ENCODE peak calls at places on chromosomes 1 and 21, in six cellular contexts. V, X, R, Z, C and P are unnamed samples.

GRCh38 chr1:61287734-61288133 is 205.4 kb downstream of the NFIA start:
- DNase-seq in V (peak), X (no peak), R (no peak), Z (no peak), C (no peak), P (no peak)

GRCh38 chr1:64545118-64545916 is 75.4 kb downstream of the CACHD1 start:
- DNase-seq in V (no peak), X (no peak), R (no peak), Z (no peak), C (no peak), P (peak)

GRCh38 chr1:65009724-65010420 is 43.5 kb upstream of the JAK1 start:
- DNase-seq in V (no peak), X (no peak), R (no peak), Z (no peak), C (no peak), P (peak)

GRCh38 chr1:88354256-88354655 is 329.8 kb upstream of the PKN2 start:
- DNase-seq in V (no peak), X (no peak), R (no peak), Z (no peak), C (no peak), P (no peak)

GRCh38 chr21:38179504-38179900 is 77.3 kb upstream of the KCNJ15 start:
- DNase-seq in V (no peak), X (no peak), R (no peak), Z (no peak), C (no peak), P (no peak)

GRCh38 chr1:101237229-101237837 is 514 bp downstream of the S1PR1 start:
- DNase-seq in V (peak), X (no peak), R (peak), Z (no peak), C (no peak), P (peak)

GRCh38 chr1:206725053-206725963 is 40.6 kb downstream of the MAPKAPK2 start:
- DNase-seq in V (peak), X (peak), R (peak), Z (no peak), C (no peak), P (peak)

GRCh38 chr1:200866521-200866920 is 6.3 kb upstream of the GPR25 start:
- DNase-seq in V (no peak), X (no peak), R (no peak), Z (peak), C (no peak), P (peak)

GRCh38 chr1:160954158-160955104 is at the start of gene ITLN2:
- DNase-seq in V (peak), X (peak), R (peak), Z (peak), C (no peak), P (peak)

GRCh38 chr1:182301467-182302198 is 90.0 kb downstream of the GLUL start:
- DNase-seq in V (peak), X (no peak), R (peak), Z (no peak), C (peak), P (peak)

GRCh38 chr1:34681481-34682451 is 73.1 kb upstream of the GJB5 start:
- DNase-seq in V (peak), X (peak), R (peak), Z (no peak), C (peak), P (peak)

GRCh38 chr21:43866233-43866632 is 1.2 kb downstream of the AGPAT3 start:
- DNase-seq in V (peak), X (peak), R (peak), Z (peak), C (peak), P (peak)

GRCh38 chr1:162732566-162733335 is 57.8 kb upstream of the HSD17B7 start:
- DNase-seq in V (peak), X (no peak), R (no peak), Z (no peak), C (peak), P (no peak)

GRCh38 chr1:206937437-206937836 is 8.8 kb downstream of the PIGR start:
- DNase-seq in V (no peak), X (no peak), R (no peak), Z (no peak), C (no peak), P (no peak)

GRCh38 chr1:66231162-66232077 is 302.5 kb upstream of the SGIP1 start:
- DNase-seq in V (no peak), X (no peak), R (no peak), Z (no peak), C (no peak), P (no peak)

GRCh38 chr1:59691261-59691660 is 123.5 kb upstream of the HOOK1 start:
- DNase-seq in V (peak), X (no peak), R (peak), Z (no peak), C (peak), P (no peak)

GRCh38 chr1:26768755-26769154 is 19.0 kb upstream of the PIGV start:
- DNase-seq in V (peak), X (no peak), R (no peak), Z (no peak), C (peak), P (no peak)

GRCh38 chr1:183093821-183094287 is 70.6 kb downstream of the LAMC1 start:
- DNase-seq in V (peak), X (no peak), R (no peak), Z (no peak), C (no peak), P (no peak)

GRCh38 chr21:45768011-45768740 is 124.7 kb downstream of the PCBP3 start:
- DNase-seq in V (peak), X (no peak), R (no peak), Z (no peak), C (no peak), P (peak)

GRCh38 chr1:14300991-14301703 is 297.3 kb upstream of the KAZN start:
- DNase-seq in V (peak), X (no peak), R (no peak), Z (no peak), C (peak), P (no peak)

GRCh38 chr1:221335161-221336101 is 406.5 kb downstream of the DUSP10 start:
- DNase-seq in V (peak), X (no peak), R (no peak), Z (no peak), C (peak), P (no peak)

GRCh38 chr1:39335278-39335677 is 130.8 kb downstream of the MACF1 start:
- DNase-seq in V (peak), X (no peak), R (no peak), Z (no peak), C (no peak), P (no peak)

GRCh38 chr1:89804646-89805237 is 16.1 kb upstream of the LRRC8D start:
- DNase-seq in V (peak), X (peak), R (peak), Z (peak), C (peak), P (peak)

GRCh38 chr1:3372317-3372716 is 82.1 kb upstream of the ARHGEF16 start:
- DNase-seq in V (no peak), X (no peak), R (no peak), Z (no peak), C (no peak), P (peak)

GRCh38 chr1:1431006-1431844 is 4.3 kb upstream of the VWA1 start:
- DNase-seq in V (no peak), X (no peak), R (no peak), Z (no peak), C (no peak), P (no peak)

GRCh38 chr1:178011101-178011828 is 41.4 kb upstream of the SEC16B start:
- DNase-seq in V (peak), X (no peak), R (no peak), Z (no peak), C (no peak), P (no peak)

GRCh38 chr1:21098186-21098915 is 78.3 kb downstream of the EIF4G3 start:
- DNase-seq in V (no peak), X (no peak), R (no peak), Z (no peak), C (no peak), P (no peak)

GRCh38 chr1:99264201-99265021 is at the start of gene PLPPR4:
- DNase-seq in V (peak), X (no peak), R (peak), Z (peak), C (peak), P (peak)

GRCh38 chr1:205716371-205717132 is 33.4 kb downstream of the NUCKS1 start:
- DNase-seq in V (no peak), X (no peak), R (no peak), Z (no peak), C (no peak), P (no peak)

GRCh38 chr1:113870778-113871177 is 734 bp downstream of the PTPN22 start:
- DNase-seq in V (no peak), X (peak), R (no peak), Z (no peak), C (no peak), P (peak)

GRCh38 chr1:207890136-207890738 is 20.7 kb downstream of the CD34 start:
- DNase-seq in V (peak), X (no peak), R (no peak), Z (no peak), C (peak), P (no peak)

GRCh38 chr1:51342591-51343206 is 12.3 kb upstream of the TTC39A start:
- DNase-seq in V (no peak), X (no peak), R (no peak), Z (no peak), C (no peak), P (no peak)

DNA sequence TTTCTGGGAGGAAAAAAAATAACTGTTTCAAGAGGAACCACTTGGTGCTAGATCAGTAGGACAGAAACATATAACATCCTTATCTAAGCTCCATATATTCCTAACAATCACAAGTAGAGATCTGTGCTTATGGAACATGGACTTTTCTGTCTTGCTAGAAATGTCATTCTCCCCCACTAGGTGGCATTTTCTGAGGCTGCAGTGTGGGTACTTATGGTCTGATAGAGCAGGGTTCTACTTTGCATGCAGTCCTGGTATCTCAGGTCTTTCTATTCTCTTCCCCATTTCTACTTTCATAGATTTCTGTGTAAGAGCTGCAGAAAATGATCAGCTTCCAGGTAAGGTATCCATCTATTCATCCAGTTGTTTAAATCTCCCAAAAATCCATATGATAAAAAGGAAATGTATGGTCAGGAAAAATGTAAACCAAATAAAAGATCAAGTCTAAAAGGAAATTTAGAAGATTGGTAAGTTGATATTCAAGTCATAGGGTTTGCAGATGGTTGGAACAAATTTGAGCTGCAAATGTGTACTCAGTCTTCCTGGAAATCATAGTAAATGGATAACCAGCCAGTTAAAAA is 1.5 kb downstream of the ZNF684 start:
- DNase-seq in V (peak), X (peak), R (peak), Z (peak), C (peak), P (peak)
- TF ChIP-seq CTCF in V (peak), X (peak), R (peak), Z (peak), C (peak), P (peak)

GRCh38 chr21:34152500-34152899 is 79.1 kb downstream of the MRPS6 start:
- DNase-seq in V (no peak), X (no peak), R (no peak), Z (no peak), C (no peak), P (peak)

GRCh38 chr21:34156957-34157356 is 83.6 kb downstream of the MRPS6 start:
- DNase-seq in V (no peak), X (no peak), R (no peak), Z (no peak), C (no peak), P (no peak)

GRCh38 chr21:34157456-34158025 is 84.2 kb downstream of the MRPS6 start:
- DNase-seq in V (no peak), X (no peak), R (no peak), Z (no peak), C (no peak), P (no peak)

GRCh38 chr21:34158866-34159616 is 85.7 kb downstream of the MRPS6 start:
- DNase-seq in V (no peak), X (no peak), R (no peak), Z (no peak), C (no peak), P (no peak)

DNA sequence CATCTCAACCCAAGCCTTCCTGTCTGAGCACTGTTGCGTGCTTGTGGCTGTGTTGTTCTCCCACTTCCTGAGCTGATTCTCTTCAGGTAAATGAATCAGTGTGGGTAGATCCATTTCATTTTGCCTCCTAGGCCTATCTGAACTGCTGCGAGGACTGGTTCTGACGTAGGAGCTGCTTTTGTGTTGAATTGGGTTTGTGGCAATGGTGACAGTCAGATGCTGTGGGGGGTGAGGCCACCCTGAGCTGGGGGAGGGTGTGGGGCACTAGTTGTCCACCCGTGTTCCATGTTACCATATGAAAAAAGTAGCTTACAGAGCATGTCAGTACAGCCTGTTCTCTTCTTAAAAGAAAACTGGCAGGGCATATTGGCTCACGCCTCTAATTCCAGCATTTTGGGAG is 81.5 kb downstream of the MRPS6 start:
- DNase-seq in V (no peak), X (no peak), R (no peak), Z (no peak), C (no peak), P (peak)
- TF ChIP-seq CTCF in V (no peak), X (no peak), R (no peak), Z (no peak), C (no peak), P (no peak)

GRCh38 chr1:53542551-53542950 is 83.4 kb downstream of the DMRTB1 start:
- DNase-seq in V (no peak), X (no peak), R (no peak), Z (no peak), C (no peak), P (no peak)

GRCh38 chr1:53543130-53543770 is 84.1 kb downstream of the DMRTB1 start:
- DNase-seq in V (no peak), X (no peak), R (no peak), Z (no peak), C (no peak), P (no peak)

GRCh38 chr1:53541263-53541625 is 82.0 kb downstream of the DMRTB1 start:
- DNase-seq in V (no peak), X (no peak), R (no peak), Z (no peak), C (no peak), P (no peak)

GRCh38 chr1:53540604-53541262 is 81.5 kb downstream of the DMRTB1 start:
- DNase-seq in V (no peak), X (no peak), R (no peak), Z (no peak), C (no peak), P (no peak)

DNA sequence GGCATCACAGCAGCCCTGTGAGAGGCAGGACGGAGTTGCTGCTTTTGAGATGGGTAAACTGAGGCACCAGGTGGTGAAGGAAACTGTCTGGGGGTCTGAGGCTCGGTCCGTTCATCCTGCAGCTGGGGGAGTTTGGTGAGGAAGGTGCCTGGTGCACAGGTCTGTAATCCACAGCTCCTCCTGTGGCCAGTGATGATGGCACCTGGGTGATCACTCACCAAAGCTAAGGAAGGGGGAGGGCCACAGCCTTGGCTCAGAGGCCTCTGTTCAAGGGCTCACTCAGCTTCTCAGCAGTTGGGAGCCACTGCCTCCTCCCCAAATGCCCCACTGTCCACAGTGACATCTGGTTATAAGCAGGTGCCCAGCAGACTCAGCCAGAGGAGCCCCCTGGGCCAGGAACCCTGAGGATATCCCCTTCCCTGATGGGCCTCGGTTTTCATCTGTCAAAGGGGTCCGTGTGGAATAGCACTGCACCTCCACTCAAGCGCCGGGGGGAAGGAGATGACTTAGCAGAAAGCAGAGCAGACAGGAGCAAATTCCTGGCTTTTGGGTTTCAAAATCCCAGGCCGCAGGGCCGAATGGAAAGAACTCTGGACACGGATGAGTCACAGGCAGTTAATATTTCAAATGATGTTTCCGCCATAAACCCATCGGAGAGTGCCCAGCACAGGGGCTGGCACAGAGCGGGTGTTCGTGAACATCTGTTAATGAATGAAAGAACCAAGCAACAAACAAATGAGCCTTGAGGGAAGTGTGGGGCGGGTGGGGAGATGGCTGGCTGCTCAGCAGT is 82.8 kb downstream of the DMRTB1 start:
- DNase-seq in V (peak), X (peak), R (peak), Z (no peak), C (no peak), P (peak)
- TF ChIP-seq CTCF in V (no peak), X (peak), R (peak), Z (peak), C (peak), P (peak)

GRCh38 chr1:37671261-37671660 is 21.1 kb upstream of the CDCA8 start:
- DNase-seq in V (no peak), X (no peak), R (no peak), Z (no peak), C (no peak), P (no peak)

GRCh38 chr1:37680933-37681332 is 11.4 kb upstream of the CDCA8 start:
- DNase-seq in V (no peak), X (no peak), R (no peak), Z (no peak), C (no peak), P (no peak)

GRCh38 chr1:37677808-37678207 is 14.5 kb upstream of the CDCA8 start:
- DNase-seq in V (no peak), X (peak), R (no peak), Z (no peak), C (no peak), P (no peak)

GRCh38 chr1:37673920-37674319 is 18.4 kb upstream of the CDCA8 start:
- DNase-seq in V (no peak), X (no peak), R (no peak), Z (no peak), C (no peak), P (peak)

GRCh38 chr1:37676281-37677243 is 15.8 kb upstream of the CDCA8 start:
- DNase-seq in V (peak), X (peak), R (no peak), Z (peak), C (no peak), P (no peak)
- TF ChIP-seq CTCF in V (no peak), X (peak), R (no peak), Z (no peak), C (no peak), P (no peak)

DNA sequence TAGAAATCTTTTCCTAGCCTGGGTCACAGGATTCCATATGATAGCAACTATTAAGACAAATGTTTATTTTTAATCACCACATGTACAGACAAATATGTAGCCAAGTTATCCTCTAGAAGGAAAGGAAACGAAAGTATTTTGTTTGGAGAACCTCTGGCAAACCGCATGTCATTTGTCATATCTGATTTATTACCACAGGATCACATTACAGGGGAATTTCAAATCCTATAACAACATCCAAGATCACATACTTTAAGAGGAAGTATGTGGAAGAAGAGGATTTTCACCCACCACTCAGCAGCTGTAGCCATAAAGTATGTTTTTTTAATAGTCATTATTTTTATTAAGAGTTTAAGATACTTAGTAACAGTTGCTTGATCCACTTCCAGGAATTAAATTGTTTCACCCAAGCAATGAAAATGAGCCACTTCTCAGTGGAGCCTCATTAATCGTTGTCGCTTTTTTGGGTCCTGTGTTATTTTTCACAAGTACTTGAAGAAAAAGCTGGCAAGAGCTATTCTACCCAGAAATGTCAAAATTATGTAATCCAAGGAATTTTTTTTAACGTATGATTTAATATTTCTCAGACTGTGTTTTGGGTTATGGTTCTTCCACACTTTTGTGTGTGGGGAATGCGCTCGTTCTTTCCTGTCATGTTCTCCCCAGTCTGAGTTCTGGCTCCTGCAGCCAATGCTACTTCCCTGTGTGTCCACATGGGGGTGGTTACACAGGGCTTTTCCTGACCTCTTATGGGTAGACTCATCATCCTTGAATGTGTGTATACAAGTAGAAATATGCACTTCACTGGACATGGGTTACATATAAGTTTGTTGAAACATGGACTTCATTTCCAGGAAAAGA is 6.9 kb downstream of the SERTAD4 start:
- DNase-seq in V (peak), X (no peak), R (peak), Z (no peak), C (no peak), P (no peak)
- TF ChIP-seq CTCF in V (peak), X (peak), R (peak), Z (no peak), C (peak), P (no peak)

DNA sequence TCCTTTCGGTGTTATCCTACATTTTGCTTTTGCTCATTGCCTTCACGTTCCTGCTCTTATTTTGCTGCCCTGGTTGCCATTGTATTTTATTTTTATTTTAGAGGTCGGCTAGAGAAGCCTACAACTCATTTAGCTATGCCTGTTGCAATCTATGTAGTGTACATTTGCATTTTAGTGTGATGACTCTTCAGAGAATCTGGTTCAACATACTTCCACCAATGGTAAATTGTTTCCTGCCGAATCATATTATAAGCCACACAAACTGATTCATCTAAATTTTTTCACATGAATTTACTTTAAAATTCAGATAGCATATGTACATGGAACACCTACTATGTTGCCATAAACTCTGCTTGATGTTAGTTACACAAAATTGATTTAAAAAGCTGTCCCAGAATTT is 1596.9 kb downstream of the PLA2G4A start:
- DNase-seq in V (peak), X (no peak), R (no peak), Z (no peak), C (no peak), P (no peak)
- TF ChIP-seq CTCF in V (no peak), X (no peak), R (no peak), Z (no peak), C (no peak), P (no peak)